ENCODE peak calls at places on chromosomes 12 and 14, in four cellular contexts. O is stomach, Z is A673, W is heart right ventricle. I is an unnamed sample. For H3K4me1, the result is how much of the 10 kb centered on the place peaks cover.

GRCh38 chr14:78074546-78074945 is 95.6 kb upstream of the NRXN3 start:
- DNase-seq in O (no peak), Z (no peak), W (peak), I (no peak)

GRCh38 chr12:47707905-47708543 is 2.2 kb upstream of the RPAP3 start:
- DNase-seq in O (no peak), Z (no peak), W (no peak), I (no peak)

GRCh38 chr14:76887196-76887595 is 61.0 kb downstream of the LRRC74A start:
- DNase-seq in O (no peak), Z (no peak), W (no peak), I (no peak)

GRCh38 chr12:107610030-107610859 is 75.4 kb upstream of the PWP1 start:
- DNase-seq in O (no peak), Z (peak), W (peak), I (peak)

GRCh38 chr14:35506927-35507326 is 27.0 kb upstream of the INSM2 start:
- DNase-seq in O (no peak), Z (no peak), W (no peak), I (no peak)

GRCh38 chr14:51860164-51860835 is at the start of gene GNG2:
- DNase-seq in O (peak), Z (peak), W (peak), I (peak)

GRCh38 chr12:59808317-59808910 is 212.6 kb downstream of the SLC16A7 start:
- DNase-seq in O (no peak), Z (peak), W (no peak), I (peak)

GRCh38 chr12:51269174-51270066 is 795 bp downstream of the SMAGP start:
- DNase-seq in O (peak), Z (peak), W (peak), I (no peak)

GRCh38 chr12:29389295-29389919 is 8.4 kb upstream of the ERGIC2 start:
- DNase-seq in O (no peak), Z (no peak), W (peak), I (no peak)

GRCh38 chr12:98594050-98594853 is 766 bp downstream of the SLC25A3 start:
- DNase-seq in O (peak), Z (peak), W (peak), I (peak)

GRCh38 chr12:103401421-103401820 is 94.3 kb downstream of the C12orf42 start:
- DNase-seq in O (no peak), Z (peak), W (no peak), I (no peak)

GRCh38 chr12:54439521-54440255 is 20.6 kb upstream of the ITGA5 start:
- DNase-seq in O (no peak), Z (peak), W (no peak), I (peak)

GRCh38 chr12:116515674-116516073 is 43.5 kb upstream of the MAP1LC3B2 start:
- DNase-seq in O (no peak), Z (no peak), W (no peak), I (no peak)

GRCh38 chr12:116520225-116520624 is 39.0 kb upstream of the MAP1LC3B2 start:
- DNase-seq in O (no peak), Z (no peak), W (no peak), I (no peak)

GRCh38 chr12:116520801-116521471 is 38.2 kb upstream of the MAP1LC3B2 start:
- DNase-seq in O (no peak), Z (peak), W (no peak), I (no peak)

GRCh38 chr12:116516657-116517056 is 42.5 kb upstream of the MAP1LC3B2 start:
- DNase-seq in O (no peak), Z (no peak), W (no peak), I (no peak)

GRCh38 chr12:116517431-116518045 is 41.6 kb upstream of the MAP1LC3B2 start:
- DNase-seq in O (no peak), Z (no peak), W (no peak), I (no peak)
- H3K27ac ChIP-seq in O (no peak), Z (no peak), W (no peak), I (no peak)

GRCh38 chr12:27550653-27550975 is 26.6 kb downstream of the PPFIBP1 start:
- DNase-seq in O (no peak), Z (no peak), W (no peak), I (no peak)

GRCh38 chr12:27552235-27552634 is 28.2 kb downstream of the PPFIBP1 start:
- DNase-seq in O (no peak), Z (no peak), W (no peak), I (no peak)

GRCh38 chr12:27552886-27553560 is 29.0 kb downstream of the PPFIBP1 start:
- DNase-seq in O (no peak), Z (no peak), W (no peak), I (no peak)

GRCh38 chr12:27549801-27550652 is 26.0 kb downstream of the PPFIBP1 start:
- DNase-seq in O (peak), Z (peak), W (peak), I (peak)

DNA sequence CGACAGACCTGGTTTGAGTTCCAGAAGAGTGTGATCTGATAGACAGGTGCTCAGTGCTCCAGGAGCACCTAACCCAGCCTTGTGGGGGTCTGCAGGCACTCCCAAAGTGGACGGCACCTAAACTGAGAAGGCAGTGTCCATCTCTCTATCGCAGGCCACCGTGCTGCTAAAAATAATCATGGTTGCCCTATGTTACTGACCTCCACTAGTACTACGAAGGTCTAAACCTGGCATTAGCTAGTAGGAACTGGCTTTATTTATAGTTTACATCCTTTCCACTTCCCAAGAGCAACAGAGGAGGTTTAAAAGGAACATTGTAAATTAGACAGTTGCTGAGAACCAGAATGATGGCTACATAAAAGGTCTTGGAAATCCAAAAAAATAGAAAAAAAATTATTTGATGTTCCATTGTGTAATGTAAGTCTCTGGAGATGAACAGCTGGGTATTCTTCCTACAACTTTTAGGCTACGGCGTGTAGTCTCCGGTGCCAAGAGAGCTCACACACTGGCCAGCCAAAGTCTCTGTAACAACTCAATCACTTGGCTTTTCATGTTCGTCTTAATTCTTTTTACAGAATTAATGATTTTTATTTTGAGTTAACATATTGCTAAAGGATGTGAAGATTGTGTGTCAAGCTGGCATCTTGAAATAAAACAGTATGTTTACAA is 27.3 kb downstream of the PPFIBP1 start:
- DNase-seq in O (no peak), Z (no peak), W (no peak), I (no peak)
- H3K4me1 ChIP-seq in O (under half), Z (half or more), W (half or more), I (under half)

GRCh38 chr12:68414988-68415387 is 82.8 kb upstream of the MDM1 start:
- DNase-seq in O (no peak), Z (no peak), W (no peak), I (no peak)
- H3K27ac ChIP-seq in O (no peak), Z (no peak), W (no peak), I (no peak)

DNA sequence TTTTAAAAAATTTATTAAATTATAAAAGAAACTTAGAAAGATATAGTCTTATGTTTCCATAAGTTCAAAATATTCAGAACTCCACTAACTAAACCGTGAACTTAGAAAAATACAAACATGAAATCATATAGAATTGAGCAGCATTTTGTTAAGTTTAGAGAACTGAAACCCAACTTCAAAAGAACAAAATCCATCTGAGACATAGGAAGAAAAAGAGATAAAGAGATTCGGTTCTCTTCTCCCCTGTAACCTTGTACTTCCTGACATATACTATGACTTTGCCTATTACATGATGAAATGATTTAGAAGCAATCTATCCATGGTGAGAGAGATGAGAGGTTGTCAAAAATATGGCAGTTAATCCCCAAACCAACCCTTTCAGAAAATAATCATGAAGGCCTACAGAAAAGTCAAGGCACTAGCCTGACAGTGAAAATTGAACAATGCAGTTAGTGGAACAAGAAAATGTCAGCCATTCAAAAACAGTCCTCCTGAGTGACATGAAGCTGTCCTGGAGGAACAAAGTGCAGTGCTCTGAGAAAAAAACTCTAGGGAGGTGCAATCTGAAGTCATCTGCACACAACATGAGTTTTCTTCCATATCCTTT is 44.0 kb downstream of the C12orf50 start:
- DNase-seq in O (no peak), Z (no peak), W (no peak), I (no peak)
- H3K4me1 ChIP-seq in O (under half), Z (under half), W (under half), I (under half)

DNA sequence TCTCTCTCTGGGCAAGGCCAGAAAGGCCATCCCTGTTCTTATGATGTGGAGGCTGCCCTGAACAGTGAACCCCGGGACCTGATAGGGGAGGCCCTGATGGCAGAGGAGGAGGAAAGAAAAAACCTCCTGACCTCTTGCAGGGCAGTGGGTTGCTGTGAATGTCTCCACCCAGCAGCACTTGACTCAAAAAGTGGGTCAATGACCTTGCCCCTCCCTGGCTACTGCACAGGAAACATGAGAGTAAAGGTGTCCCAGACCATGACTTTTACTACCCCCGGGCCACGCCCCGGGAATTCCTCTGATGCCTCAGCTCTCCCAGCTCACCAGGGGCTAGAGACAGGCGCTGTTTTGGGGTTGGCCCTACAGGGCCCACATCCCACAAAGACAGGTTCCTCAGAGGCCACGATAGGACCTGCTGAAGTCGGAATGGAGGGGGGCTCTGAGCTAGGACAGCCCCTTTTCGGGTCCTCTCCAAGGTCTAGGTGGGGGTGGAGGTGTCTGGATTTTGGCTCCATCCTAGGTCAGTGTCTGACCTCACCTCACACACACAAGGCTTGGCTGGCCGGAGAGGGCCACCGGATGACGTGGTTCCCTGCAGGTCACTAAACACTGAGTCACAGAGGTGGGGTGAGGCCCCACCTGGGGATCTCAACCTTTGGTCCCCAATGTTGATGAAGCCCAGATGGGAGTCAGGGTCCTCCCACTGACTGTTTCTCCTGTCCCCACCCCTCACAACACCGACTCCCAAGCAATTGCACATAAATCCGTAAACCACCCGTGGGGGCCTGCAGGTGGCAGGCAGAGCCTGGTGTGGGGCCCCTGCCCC is 1.6 kb downstream of the RHOF start:
- DNase-seq in O (peak), Z (no peak), W (no peak), I (no peak)
- H3K27ac ChIP-seq in O (peak), Z (no peak), W (peak), I (no peak)

GRCh38 chr12:46555379-46555778 is 182.8 kb upstream of the SLC38A2 start:
- DNase-seq in O (no peak), Z (peak), W (no peak), I (peak)

GRCh38 chr12:46554461-46554860 is 181.9 kb upstream of the SLC38A2 start:
- DNase-seq in O (no peak), Z (peak), W (no peak), I (no peak)

GRCh38 chr12:46553911-46554310 is 181.3 kb upstream of the SLC38A2 start:
- DNase-seq in O (no peak), Z (no peak), W (no peak), I (no peak)

GRCh38 chr12:46556105-46556559 is 183.6 kb upstream of the SLC38A2 start:
- DNase-seq in O (no peak), Z (peak), W (no peak), I (no peak)

DNA sequence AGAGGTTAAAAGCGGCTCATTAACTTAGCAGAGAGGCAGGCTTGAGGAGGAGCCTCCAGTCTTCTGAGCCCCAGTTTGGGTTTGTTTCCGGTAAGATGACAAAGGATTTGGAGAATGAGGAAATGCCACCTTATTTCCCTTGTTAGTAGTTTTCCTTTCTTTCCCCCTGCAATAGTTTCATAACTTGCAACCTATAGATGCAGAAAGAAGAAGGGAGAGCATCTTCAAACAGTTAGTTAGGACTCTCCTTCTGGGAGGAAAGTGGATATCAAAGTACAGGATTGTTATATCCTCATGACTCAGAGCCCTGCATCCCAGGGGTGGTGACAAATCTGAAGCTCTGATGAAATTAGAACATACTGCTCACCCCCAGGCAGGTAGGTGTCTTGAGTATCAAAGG is 180.7 kb upstream of the SLC38A2 start:
- DNase-seq in O (no peak), Z (peak), W (no peak), I (no peak)
- H3K4me1 ChIP-seq in O (under half), Z (half or more), W (under half), I (under half)

DNA sequence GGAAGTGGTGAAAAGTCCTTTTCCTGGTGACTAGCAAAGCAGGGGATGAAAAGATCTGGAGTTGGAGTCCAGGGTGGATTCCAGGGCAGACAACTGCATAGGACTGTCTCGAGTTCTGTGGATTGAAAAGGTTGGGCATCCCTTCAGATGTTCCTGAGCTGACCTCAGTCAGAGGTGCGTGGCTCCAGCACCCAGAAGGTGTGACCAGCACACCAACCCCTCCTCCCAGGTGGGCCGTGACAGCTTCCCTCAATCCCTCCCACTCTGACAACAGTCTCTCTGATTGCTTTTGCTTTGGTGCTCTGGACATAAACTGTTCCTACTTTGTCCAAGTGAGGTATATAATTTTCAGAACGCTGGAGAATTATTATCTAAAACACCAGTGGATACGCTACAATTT is 88.1 kb downstream of the DAD1 start:
- DNase-seq in O (no peak), Z (no peak), W (no peak), I (no peak)
- H3K27ac ChIP-seq in O (no peak), Z (no peak), W (no peak), I (no peak)